ENCODE peak calls at places on chromosome 19, in eight cellular contexts. C is H1, Q is SK-N-SH, A is HepG2, P is GM23338, K is HCT116, R is K562, L is GM12878. Z is an unnamed sample.

GRCh38 chr19:39428309-39429112 is 7.2 kb downstream of the RPS16 start:
- DNase-seq in C (no peak), Q (no peak), A (peak), P (peak), K (no peak), R (no peak), L (no peak), Z (peak)

GRCh38 chr19:45424191-45425058 is 708 bp upstream of the ERCC1 start:
- DNase-seq in C (no peak), Q (peak), A (peak), P (peak), K (peak), R (peak), L (no peak), Z (peak)

GRCh38 chr19:10420444-10421239 is at the start of gene PDE4A:
- DNase-seq in C (no peak), Q (peak), A (no peak), P (peak), K (no peak), R (peak), L (no peak), Z (no peak)

GRCh38 chr19:18478545-18479311 is 40.8 kb upstream of the ISYNA1 start:
- DNase-seq in C (no peak), Q (peak), A (peak), P (no peak), K (no peak), R (no peak), L (peak), Z (no peak)

GRCh38 chr19:10424011-10424637 is 3.8 kb downstream of the PDE4A start:
- DNase-seq in C (no peak), Q (peak), A (peak), P (peak), K (no peak), R (peak), L (no peak), Z (peak)

GRCh38 chr19:18850560-18851375 is 19.0 kb downstream of the UPF1 start:
- DNase-seq in C (no peak), Q (peak), A (no peak), P (no peak), K (no peak), R (no peak), L (no peak), Z (peak)

GRCh38 chr19:19997656-19998268 is 41.5 kb downstream of the ZNF682 start:
- DNase-seq in C (peak), Q (peak), A (no peak), P (peak), K (no peak), R (peak), L (no peak), Z (no peak)

GRCh38 chr19:45103200-45103624 is 10.2 kb downstream of the PPP1R37 start:
- DNase-seq in C (no peak), Q (no peak), A (no peak), P (no peak), K (no peak), R (no peak), L (no peak), Z (no peak)

GRCh38 chr19:2046046-2046907 is 4.8 kb downstream of the MKNK2 start:
- DNase-seq in C (no peak), Q (no peak), A (no peak), P (no peak), K (no peak), R (peak), L (no peak), Z (no peak)

DNA sequence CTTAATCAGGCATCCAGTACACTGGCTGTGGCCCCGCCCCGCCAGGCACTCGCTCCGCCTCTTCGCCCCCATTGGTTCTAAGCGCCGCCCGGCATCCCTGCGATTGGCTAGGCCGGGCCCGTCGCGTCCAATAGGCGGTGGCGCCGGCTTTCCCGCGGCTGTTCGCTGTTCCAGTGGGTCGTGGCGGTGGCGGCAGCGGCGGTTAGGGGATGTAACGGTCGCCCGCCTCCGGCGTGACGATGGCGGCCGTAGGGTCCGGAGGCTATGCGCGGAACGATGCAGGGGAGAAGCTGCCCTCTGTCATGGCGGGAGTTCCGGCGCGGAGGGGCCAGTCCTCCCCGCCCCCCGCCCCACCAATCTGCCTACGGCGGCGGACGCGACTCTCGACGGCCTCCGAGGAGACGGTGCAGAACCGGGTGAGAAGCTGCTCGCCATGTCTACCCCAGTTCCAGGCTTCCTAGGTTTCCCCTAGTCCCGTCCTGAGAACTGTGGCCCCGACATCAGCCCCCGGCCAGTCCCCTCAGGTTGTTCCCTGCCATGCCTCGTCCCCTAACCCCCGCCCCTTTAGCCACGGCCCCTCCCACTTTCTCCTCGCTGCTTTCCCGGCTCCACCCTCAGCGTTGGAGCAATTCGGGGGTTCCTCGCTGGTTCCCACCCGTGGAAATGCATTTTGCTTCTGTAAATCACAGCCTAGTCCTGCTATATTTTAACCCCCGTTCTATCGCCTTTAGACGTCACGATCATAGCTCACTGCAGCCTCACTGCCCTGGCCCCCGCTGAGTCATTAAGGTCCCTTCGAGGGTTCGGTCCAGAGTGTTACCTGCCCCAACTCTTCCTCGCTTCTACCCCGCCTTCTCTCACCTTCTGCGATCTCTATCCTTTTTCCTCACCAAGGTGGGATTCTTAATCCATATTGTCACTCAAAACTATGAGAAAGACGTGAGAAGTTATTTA is at the start of gene WDR62:
- DNase-seq in C (no peak), Q (peak), A (peak), P (peak), K (peak), R (peak), L (peak), Z (no peak)
- TF ChIP-seq CTCF in C (no peak), Q (no peak), A (no peak), P (no peak), K (no peak), R (no peak), L (no peak), Z (no peak)

GRCh38 chr19:50206191-50206590 is 2.8 kb downstream of the MYH14 start:
- DNase-seq in C (no peak), Q (no peak), A (no peak), P (no peak), K (no peak), R (no peak), L (no peak), Z (no peak)

GRCh38 chr19:50204081-50204428 is 633 bp downstream of the MYH14 start:
- DNase-seq in C (no peak), Q (no peak), A (no peak), P (no peak), K (no peak), R (no peak), L (no peak), Z (no peak)

GRCh38 chr19:50205681-50206138 is 2.3 kb downstream of the MYH14 start:
- DNase-seq in C (no peak), Q (no peak), A (no peak), P (peak), K (no peak), R (no peak), L (no peak), Z (no peak)

GRCh38 chr19:50203281-50204080 is at the start of gene MYH14:
- DNase-seq in C (peak), Q (peak), A (peak), P (peak), K (peak), R (peak), L (no peak), Z (peak)

DNA sequence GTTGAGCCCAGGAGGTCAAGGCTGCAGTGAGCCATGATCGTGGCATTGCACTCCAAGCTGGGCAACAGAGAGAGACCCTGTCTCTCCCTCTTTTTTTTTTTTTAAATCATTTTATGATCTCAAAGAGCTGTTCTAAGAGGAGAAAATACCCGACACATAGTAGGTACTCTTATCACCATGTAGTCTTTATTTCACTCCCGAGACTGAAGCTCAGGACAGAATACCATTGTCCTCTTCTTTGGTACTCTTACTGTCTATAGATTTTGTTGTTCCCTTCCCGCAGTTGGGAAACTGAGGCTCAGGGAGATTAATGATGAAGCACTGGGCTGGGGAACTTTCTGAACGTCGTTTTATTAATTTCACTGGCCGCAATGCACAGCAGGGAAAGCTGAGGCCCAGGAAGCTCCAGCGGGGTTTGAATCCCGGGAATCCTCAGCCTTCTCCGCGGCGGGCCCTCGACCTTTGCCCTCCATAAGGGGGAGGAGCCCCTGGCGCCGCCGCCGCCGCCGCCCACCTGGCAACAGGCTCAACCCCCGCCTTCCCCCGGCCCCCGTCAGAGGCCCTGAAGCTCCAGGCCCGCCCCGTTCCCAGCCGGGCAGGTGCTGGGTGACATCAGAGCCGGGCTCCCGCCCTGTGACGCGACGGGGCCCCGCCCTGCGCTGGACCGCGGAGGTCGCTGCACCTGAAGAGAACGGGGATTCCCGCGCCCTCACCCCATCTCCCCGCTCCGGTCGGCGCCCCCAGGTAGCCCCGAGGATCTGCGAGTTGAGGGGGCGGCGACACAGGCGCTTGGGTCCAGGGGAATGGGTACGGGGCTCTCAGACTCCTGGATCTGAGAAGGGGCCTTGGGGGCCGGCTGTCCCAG is 1.6 kb downstream of the MYH14 start:
- DNase-seq in C (peak), Q (peak), A (peak), P (peak), K (peak), R (peak), L (no peak), Z (no peak)
- H3K4me2 ChIP-seq in C (peak), Q (no peak), A (peak), P (peak), K (peak), R (no peak), L (no peak), Z (no peak)

GRCh38 chr19:28155265-28155664 is 1057.7 kb downstream of the UQCRFS1 start:
- DNase-seq in C (no peak), Q (no peak), A (no peak), P (no peak), K (no peak), R (no peak), L (no peak), Z (no peak)
- TF ChIP-seq POLR2AphosphoS5 in C (no peak), Q (no peak), A (no peak), P (no peak), K (no peak), R (no peak), L (no peak), Z (no peak)

GRCh38 chr19:4580961-4581380 is 21.5 kb upstream of the SEMA6B start:
- DNase-seq in C (no peak), Q (no peak), A (no peak), P (no peak), K (no peak), R (no peak), L (no peak), Z (no peak)

GRCh38 chr19:4579389-4579788 is 19.9 kb upstream of the SEMA6B start:
- DNase-seq in C (no peak), Q (peak), A (no peak), P (no peak), K (no peak), R (no peak), L (no peak), Z (no peak)

GRCh38 chr19:4578552-4579248 is 19.2 kb upstream of the SEMA6B start:
- DNase-seq in C (no peak), Q (peak), A (no peak), P (no peak), K (no peak), R (no peak), L (no peak), Z (no peak)

GRCh38 chr19:4581381-4582111 is 22.1 kb upstream of the SEMA6B start:
- DNase-seq in C (no peak), Q (peak), A (no peak), P (peak), K (no peak), R (peak), L (no peak), Z (no peak)

GRCh38 chr19:4580021-4580901 is 20.8 kb upstream of the SEMA6B start:
- DNase-seq in C (no peak), Q (peak), A (no peak), P (peak), K (no peak), R (peak), L (no peak), Z (no peak)
- TF ChIP-seq CTCF in C (peak), Q (peak), A (peak), P (peak), K (peak), R (peak), L (no peak), Z (no peak)

GRCh38 chr19:40642062-40642706 is 41.0 kb downstream of the LTBP4 start:
- DNase-seq in C (no peak), Q (no peak), A (no peak), P (no peak), K (no peak), R (no peak), L (no peak), Z (no peak)

GRCh38 chr19:40639638-40639982 is 38.4 kb downstream of the LTBP4 start:
- DNase-seq in C (no peak), Q (no peak), A (no peak), P (no peak), K (no peak), R (no peak), L (no peak), Z (no peak)

GRCh38 chr19:40640744-40641143 is 39.6 kb downstream of the LTBP4 start:
- DNase-seq in C (no peak), Q (no peak), A (no peak), P (no peak), K (no peak), R (peak), L (no peak), Z (peak)

GRCh38 chr19:40642757-40643325 is 41.7 kb downstream of the LTBP4 start:
- DNase-seq in C (no peak), Q (no peak), A (no peak), P (no peak), K (no peak), R (no peak), L (no peak), Z (no peak)

GRCh38 chr19:40641306-40641705 is 40.1 kb downstream of the LTBP4 start:
- DNase-seq in C (no peak), Q (no peak), A (no peak), P (no peak), K (no peak), R (no peak), L (no peak), Z (no peak)
- H3K4me2 ChIP-seq in C (no peak), Q (no peak), A (no peak), P (no peak), K (no peak), R (no peak), L (no peak), Z (peak)

GRCh38 chr19:6868341-6868740 is 19.0 kb upstream of the ADGRE1 start:
- DNase-seq in C (no peak), Q (no peak), A (no peak), P (no peak), K (no peak), R (no peak), L (no peak), Z (no peak)
- TF ChIP-seq POLR2AphosphoS5 in C (no peak), Q (no peak), A (no peak), P (no peak), K (no peak), R (no peak), L (no peak), Z (no peak)

GRCh38 chr19:49939721-49940481 is 10.6 kb upstream of the NUP62 start:
- DNase-seq in C (no peak), Q (no peak), A (no peak), P (peak), K (no peak), R (no peak), L (no peak), Z (no peak)
- TF ChIP-seq CTCF in C (peak), Q (peak), A (peak), P (peak), K (peak), R (peak), L (peak), Z (peak)

GRCh38 chr19:14185158-14185557 is 20.8 kb downstream of the ADGRL1 start:
- DNase-seq in C (no peak), Q (no peak), A (no peak), P (no peak), K (no peak), R (no peak), L (no peak), Z (no peak)
- H3K4me2 ChIP-seq in C (no peak), Q (no peak), A (no peak), P (no peak), K (no peak), R (no peak), L (no peak), Z (no peak)

GRCh38 chr19:51610576-51610975 is 19.6 kb downstream of the SIGLEC5 start:
- DNase-seq in C (no peak), Q (no peak), A (no peak), P (no peak), K (no peak), R (no peak), L (no peak), Z (no peak)

GRCh38 chr19:51607920-51608562 is 22.2 kb downstream of the SIGLEC5 start:
- DNase-seq in C (peak), Q (no peak), A (peak), P (peak), K (peak), R (peak), L (no peak), Z (peak)

GRCh38 chr19:51602189-51602854 is 27.9 kb downstream of the SIGLEC5 start:
- DNase-seq in C (no peak), Q (no peak), A (no peak), P (peak), K (no peak), R (no peak), L (no peak), Z (no peak)

DNA sequence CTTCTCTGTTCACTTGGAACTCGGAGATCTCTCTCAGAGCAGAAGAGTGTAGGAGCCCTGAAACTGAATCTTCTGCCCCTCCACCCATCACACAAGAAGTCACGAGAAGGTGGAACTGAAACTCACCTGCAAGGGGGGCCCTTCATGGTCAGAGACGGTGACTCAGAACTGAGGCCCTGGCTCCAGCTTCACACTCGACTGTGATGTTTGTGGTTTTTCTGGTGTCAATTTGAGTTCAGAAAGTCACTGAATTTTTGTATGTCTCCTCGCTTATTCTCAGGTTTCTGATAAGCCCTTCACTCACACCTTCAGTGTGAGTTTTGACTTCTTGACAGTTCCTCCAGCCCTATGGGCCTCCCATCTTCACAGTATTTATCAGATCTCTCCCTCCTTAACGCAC is 23.1 kb downstream of the SIGLEC5 start:
- DNase-seq in C (no peak), Q (no peak), A (no peak), P (no peak), K (no peak), R (no peak), L (peak), Z (no peak)
- TF ChIP-seq POLR2AphosphoS5 in C (no peak), Q (no peak), A (no peak), P (no peak), K (no peak), R (no peak), L (no peak), Z (no peak)